ENCODE peak calls at places on chromosomes 16 and 17, in nine cellular contexts. One of them, this sample, is unnamed.
A peak's percentile ranks its signal among the peaks of the same experiment; 100 is the strongest.

GRCh38 chr17:26773189-26774188 is 520.4 kb upstream of the WSB1 start:
- DNase-seq in epithelial cell of proximal tubule: no peak
- DNase-seq in AG04450: no peak
- DNase-seq in epithelial cell of esophagus: no peak
- DNase-seq in AG10803: no peak
- DNase-seq in CD8-positive, alpha-beta T cell: no peak
- DNase-seq in breast epithelium: no peak
- DNase-seq in right lobe of liver: peak; percentile 38
- DNase-seq in stomach: no peak
- DNase-seq in this sample: no peak

GRCh38 chr17:82477934-82478333 is 19.4 kb downstream of the NARF start:
- DNase-seq in epithelial cell of proximal tubule: no peak
- DNase-seq in AG04450: no peak
- DNase-seq in epithelial cell of esophagus: no peak
- DNase-seq in AG10803: no peak
- DNase-seq in CD8-positive, alpha-beta T cell: no peak
- DNase-seq in breast epithelium: no peak
- DNase-seq in right lobe of liver: no peak
- DNase-seq in stomach: no peak
- DNase-seq in this sample: no peak

GRCh38 chr17:10196936-10197335 is 1.5 kb downstream of the GAS7 start:
- DNase-seq in epithelial cell of proximal tubule: no peak
- DNase-seq in AG04450: no peak
- DNase-seq in epithelial cell of esophagus: no peak
- DNase-seq in AG10803: no peak
- DNase-seq in CD8-positive, alpha-beta T cell: no peak
- DNase-seq in breast epithelium: no peak
- DNase-seq in right lobe of liver: no peak
- DNase-seq in stomach: no peak
- DNase-seq in this sample: peak; percentile 8

GRCh38 chr17:21105081-21105480 is 21.7 kb upstream of the DHRS7B start:
- DNase-seq in epithelial cell of proximal tubule: no peak
- DNase-seq in AG04450: no peak
- DNase-seq in epithelial cell of esophagus: no peak
- DNase-seq in AG10803: no peak
- DNase-seq in CD8-positive, alpha-beta T cell: no peak
- DNase-seq in breast epithelium: no peak
- DNase-seq in right lobe of liver: no peak
- DNase-seq in stomach: no peak
- DNase-seq in this sample: no peak

GRCh38 chr16:89489731-89490385 is 503 bp downstream of the ANKRD11 start:
- DNase-seq in epithelial cell of proximal tubule: no peak
- DNase-seq in AG04450: no peak
- DNase-seq in epithelial cell of esophagus: no peak
- DNase-seq in AG10803: no peak
- DNase-seq in CD8-positive, alpha-beta T cell: no peak
- DNase-seq in breast epithelium: no peak
- DNase-seq in right lobe of liver: no peak
- DNase-seq in stomach: no peak
- DNase-seq in this sample: no peak

GRCh38 chr16:19777061-19777460 is 59.0 kb downstream of the IQCK start:
- DNase-seq in epithelial cell of proximal tubule: no peak
- DNase-seq in AG04450: no peak
- DNase-seq in epithelial cell of esophagus: no peak
- DNase-seq in AG10803: no peak
- DNase-seq in CD8-positive, alpha-beta T cell: no peak
- DNase-seq in breast epithelium: no peak
- DNase-seq in right lobe of liver: no peak
- DNase-seq in stomach: no peak
- DNase-seq in this sample: no peak

GRCh38 chr17:63640038-63640437 is 17.8 kb downstream of the MAP3K3 start:
- DNase-seq in epithelial cell of proximal tubule: no peak
- DNase-seq in AG04450: no peak
- DNase-seq in epithelial cell of esophagus: no peak
- DNase-seq in AG10803: no peak
- DNase-seq in CD8-positive, alpha-beta T cell: no peak
- DNase-seq in breast epithelium: no peak
- DNase-seq in right lobe of liver: no peak
- DNase-seq in stomach: no peak
- DNase-seq in this sample: no peak

GRCh38 chr16:2874584-2875362 is 8.2 kb upstream of the FLYWCH2 start:
- DNase-seq in epithelial cell of proximal tubule: no peak
- DNase-seq in AG04450: no peak
- DNase-seq in epithelial cell of esophagus: peak; percentile 78
- DNase-seq in AG10803: peak; percentile 72
- DNase-seq in CD8-positive, alpha-beta T cell: peak; percentile 56
- DNase-seq in breast epithelium: peak; percentile 75
- DNase-seq in right lobe of liver: peak; percentile 84
- DNase-seq in stomach: peak; percentile 83
- DNase-seq in this sample: peak; percentile 56

GRCh38 chr17:10003705-10004104 is 98.6 kb upstream of the RCVRN start:
- DNase-seq in epithelial cell of proximal tubule: no peak
- DNase-seq in AG04450: no peak
- DNase-seq in epithelial cell of esophagus: no peak
- DNase-seq in AG10803: no peak
- DNase-seq in CD8-positive, alpha-beta T cell: no peak
- DNase-seq in breast epithelium: no peak
- DNase-seq in right lobe of liver: no peak
- DNase-seq in stomach: no peak
- DNase-seq in this sample: no peak

GRCh38 chr17:72357764-72358365 is 237.0 kb downstream of the SOX9 start:
- DNase-seq in epithelial cell of proximal tubule: no peak
- DNase-seq in AG04450: no peak
- DNase-seq in epithelial cell of esophagus: peak; percentile 49
- DNase-seq in AG10803: no peak
- DNase-seq in CD8-positive, alpha-beta T cell: no peak
- DNase-seq in breast epithelium: no peak
- DNase-seq in right lobe of liver: no peak
- DNase-seq in stomach: no peak
- DNase-seq in this sample: no peak

GRCh38 chr16:74896389-74897370 is 88.2 kb downstream of the WDR59 start:
- DNase-seq in epithelial cell of proximal tubule: peak; percentile 32
- DNase-seq in AG04450: no peak
- DNase-seq in epithelial cell of esophagus: peak; percentile 87
- DNase-seq in AG10803: peak; percentile 58
- DNase-seq in CD8-positive, alpha-beta T cell: no peak
- DNase-seq in breast epithelium: no peak
- DNase-seq in right lobe of liver: no peak
- DNase-seq in stomach: no peak
- DNase-seq in this sample: peak; percentile 74

GRCh38 chr17:17972952-17973254 is 241 bp downstream of the DRC3 start:
- DNase-seq in epithelial cell of proximal tubule: no peak
- DNase-seq in AG04450: no peak
- DNase-seq in epithelial cell of esophagus: no peak
- DNase-seq in AG10803: no peak
- DNase-seq in CD8-positive, alpha-beta T cell: no peak
- DNase-seq in breast epithelium: no peak
- DNase-seq in right lobe of liver: no peak
- DNase-seq in stomach: no peak
- DNase-seq in this sample: no peak

GRCh38 chr16:63050391-63050790 is 1014.2 kb upstream of the CDH8 start:
- DNase-seq in epithelial cell of proximal tubule: no peak
- DNase-seq in AG04450: no peak
- DNase-seq in epithelial cell of esophagus: no peak
- DNase-seq in AG10803: no peak
- DNase-seq in CD8-positive, alpha-beta T cell: no peak
- DNase-seq in breast epithelium: no peak
- DNase-seq in right lobe of liver: no peak
- DNase-seq in stomach: no peak
- DNase-seq in this sample: no peak

GRCh38 chr17:30130121-30130520 is 13.5 kb downstream of the NSRP1 start:
- DNase-seq in epithelial cell of proximal tubule: no peak
- DNase-seq in AG04450: no peak
- DNase-seq in epithelial cell of esophagus: no peak
- DNase-seq in AG10803: no peak
- DNase-seq in CD8-positive, alpha-beta T cell: no peak
- DNase-seq in breast epithelium: no peak
- DNase-seq in right lobe of liver: no peak
- DNase-seq in stomach: no peak
- DNase-seq in this sample: no peak

GRCh38 chr17:20092292-20092867 is 83.2 kb downstream of the SPECC1 start:
- DNase-seq in epithelial cell of proximal tubule: no peak
- DNase-seq in AG04450: no peak
- DNase-seq in epithelial cell of esophagus: peak; percentile 15
- DNase-seq in AG10803: no peak
- DNase-seq in CD8-positive, alpha-beta T cell: no peak
- DNase-seq in breast epithelium: no peak
- DNase-seq in right lobe of liver: no peak
- DNase-seq in stomach: no peak
- DNase-seq in this sample: no peak

GRCh38 chr17:78075545-78075944 is 53.0 kb downstream of the TMC6 start:
- DNase-seq in epithelial cell of proximal tubule: no peak
- DNase-seq in AG04450: no peak
- DNase-seq in epithelial cell of esophagus: no peak
- DNase-seq in AG10803: no peak
- DNase-seq in CD8-positive, alpha-beta T cell: no peak
- DNase-seq in breast epithelium: no peak
- DNase-seq in right lobe of liver: no peak
- DNase-seq in stomach: no peak
- DNase-seq in this sample: no peak

GRCh38 chr17:60154616-60155426 is 5.0 kb downstream of the CA4 start:
- DNase-seq in epithelial cell of proximal tubule: no peak
- DNase-seq in AG04450: no peak
- DNase-seq in epithelial cell of esophagus: peak; percentile 49
- DNase-seq in AG10803: peak; percentile 84
- DNase-seq in CD8-positive, alpha-beta T cell: no peak
- DNase-seq in breast epithelium: no peak
- DNase-seq in right lobe of liver: no peak
- DNase-seq in stomach: peak; percentile 73
- DNase-seq in this sample: peak; percentile 88

GRCh38 chr16:10001258-10001785 is 180.9 kb downstream of the GRIN2A start:
- DNase-seq in epithelial cell of proximal tubule: no peak
- DNase-seq in AG04450: no peak
- DNase-seq in epithelial cell of esophagus: no peak
- DNase-seq in AG10803: no peak
- DNase-seq in CD8-positive, alpha-beta T cell: no peak
- DNase-seq in breast epithelium: no peak
- DNase-seq in right lobe of liver: no peak
- DNase-seq in stomach: no peak
- DNase-seq in this sample: no peak

GRCh38 chr16:49700928-49701685 is 154.8 kb downstream of the ZNF423 start:
- DNase-seq in epithelial cell of proximal tubule: no peak
- DNase-seq in AG04450: no peak
- DNase-seq in epithelial cell of esophagus: no peak
- DNase-seq in AG10803: no peak
- DNase-seq in CD8-positive, alpha-beta T cell: no peak
- DNase-seq in breast epithelium: no peak
- DNase-seq in right lobe of liver: no peak
- DNase-seq in stomach: no peak
- DNase-seq in this sample: no peak

GRCh38 chr16:49706620-49707355 is 149.1 kb downstream of the ZNF423 start:
- DNase-seq in epithelial cell of proximal tubule: no peak
- DNase-seq in AG04450: no peak
- DNase-seq in epithelial cell of esophagus: no peak
- DNase-seq in AG10803: no peak
- DNase-seq in CD8-positive, alpha-beta T cell: no peak
- DNase-seq in breast epithelium: no peak
- DNase-seq in right lobe of liver: no peak
- DNase-seq in stomach: no peak
- DNase-seq in this sample: no peak

GRCh38 chr16:49701867-49702494 is 153.9 kb downstream of the ZNF423 start:
- DNase-seq in epithelial cell of proximal tubule: no peak
- DNase-seq in AG04450: no peak
- DNase-seq in epithelial cell of esophagus: no peak
- DNase-seq in AG10803: peak; percentile 6
- DNase-seq in CD8-positive, alpha-beta T cell: no peak
- DNase-seq in breast epithelium: peak; percentile 25
- DNase-seq in right lobe of liver: no peak
- DNase-seq in stomach: no peak
- DNase-seq in this sample: peak; percentile 59

GRCh38 chr16:49703494-49703893 is 152.4 kb downstream of the ZNF423 start:
- DNase-seq in epithelial cell of proximal tubule: no peak
- DNase-seq in AG04450: no peak
- DNase-seq in epithelial cell of esophagus: no peak
- DNase-seq in AG10803: no peak
- DNase-seq in CD8-positive, alpha-beta T cell: no peak
- DNase-seq in breast epithelium: no peak
- DNase-seq in right lobe of liver: no peak
- DNase-seq in stomach: no peak
- DNase-seq in this sample: no peak

GRCh38 chr16:49704586-49705155 is 151.2 kb downstream of the ZNF423 start:
- DNase-seq in epithelial cell of proximal tubule: no peak
- DNase-seq in AG04450: no peak
- DNase-seq in epithelial cell of esophagus: no peak
- DNase-seq in AG10803: no peak
- DNase-seq in CD8-positive, alpha-beta T cell: no peak
- DNase-seq in breast epithelium: no peak
- DNase-seq in right lobe of liver: no peak
- DNase-seq in stomach: no peak
- DNase-seq in this sample: no peak
- TF ChIP-seq CTCF in epithelial cell of proximal tubule: peak; percentile 27
- TF ChIP-seq CTCF in AG04450: no peak
- TF ChIP-seq CTCF in epithelial cell of esophagus: no peak
- TF ChIP-seq CTCF in AG10803: no peak
- TF ChIP-seq CTCF in CD8-positive, alpha-beta T cell: no peak
- TF ChIP-seq CTCF in breast epithelium: no peak
- TF ChIP-seq CTCF in right lobe of liver: no peak
- TF ChIP-seq CTCF in stomach: no peak
- TF ChIP-seq CTCF in this sample: no peak

DNA sequence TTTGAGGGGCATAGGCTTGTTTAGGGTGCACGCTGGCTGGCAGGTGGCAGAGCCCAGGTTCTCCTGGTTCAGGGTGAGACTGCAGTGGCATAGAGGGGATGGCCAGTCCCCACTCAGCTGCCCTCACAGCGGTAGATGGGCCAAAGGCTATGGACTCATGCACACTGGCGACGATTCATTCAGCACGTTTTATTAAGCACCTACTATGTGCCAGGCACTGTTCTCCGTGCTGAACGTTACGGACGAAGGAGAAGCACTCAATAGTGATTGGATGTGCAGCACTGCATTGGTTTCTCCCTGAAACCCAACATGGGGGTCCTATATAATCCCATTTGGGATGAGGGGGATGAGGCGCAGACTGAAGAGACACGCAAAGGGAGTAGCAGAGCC is 8.6 kb downstream of the GLIS2 start:
- DNase-seq in epithelial cell of proximal tubule: no peak
- DNase-seq in AG04450: no peak
- DNase-seq in epithelial cell of esophagus: no peak
- DNase-seq in AG10803: no peak
- DNase-seq in CD8-positive, alpha-beta T cell: no peak
- DNase-seq in breast epithelium: no peak
- DNase-seq in right lobe of liver: no peak
- DNase-seq in stomach: no peak
- DNase-seq in this sample: no peak
- H3K4me3 ChIP-seq in epithelial cell of proximal tubule: peak overlapping the region; percentile 2
- H3K4me3 ChIP-seq in AG04450: no peak overlapping the region
- H3K4me3 ChIP-seq in epithelial cell of esophagus: no peak overlapping the region
- H3K4me3 ChIP-seq in AG10803: no peak overlapping the region
- H3K4me3 ChIP-seq in CD8-positive, alpha-beta T cell: no peak overlapping the region
- H3K4me3 ChIP-seq in breast epithelium: no peak overlapping the region
- H3K4me3 ChIP-seq in right lobe of liver: no peak overlapping the region
- H3K4me3 ChIP-seq in stomach: peak overlapping the region; percentile 13
- H3K4me3 ChIP-seq in this sample: peak overlapping the region; percentile 15

GRCh38 chr16:79381552-79382042 is 218.9 kb downstream of the MAF start:
- DNase-seq in epithelial cell of proximal tubule: no peak
- DNase-seq in AG04450: no peak
- DNase-seq in epithelial cell of esophagus: no peak
- DNase-seq in AG10803: no peak
- DNase-seq in CD8-positive, alpha-beta T cell: no peak
- DNase-seq in breast epithelium: no peak
- DNase-seq in right lobe of liver: no peak
- DNase-seq in stomach: no peak
- DNase-seq in this sample: no peak
- TF ChIP-seq CTCF in epithelial cell of proximal tubule: no peak
- TF ChIP-seq CTCF in AG04450: no peak
- TF ChIP-seq CTCF in epithelial cell of esophagus: no peak
- TF ChIP-seq CTCF in AG10803: no peak
- TF ChIP-seq CTCF in CD8-positive, alpha-beta T cell: no peak
- TF ChIP-seq CTCF in breast epithelium: no peak
- TF ChIP-seq CTCF in right lobe of liver: no peak
- TF ChIP-seq CTCF in stomach: no peak
- TF ChIP-seq CTCF in this sample: no peak

GRCh38 chr17:31559647-31560501 is 168.4 kb downstream of the RAB11FIP4 start:
- DNase-seq in epithelial cell of proximal tubule: no peak
- DNase-seq in AG04450: no peak
- DNase-seq in epithelial cell of esophagus: no peak
- DNase-seq in AG10803: no peak
- DNase-seq in CD8-positive, alpha-beta T cell: no peak
- DNase-seq in breast epithelium: no peak
- DNase-seq in right lobe of liver: peak; percentile 72
- DNase-seq in stomach: no peak
- DNase-seq in this sample: peak; percentile 48
- H3K4me3 ChIP-seq in epithelial cell of proximal tubule: peak overlapping the region; percentile 75
- H3K4me3 ChIP-seq in AG04450: peak overlapping the region; percentile 69
- H3K4me3 ChIP-seq in epithelial cell of esophagus: peak overlapping the region; percentile 58
- H3K4me3 ChIP-seq in AG10803: peak overlapping the region; percentile 89
- H3K4me3 ChIP-seq in CD8-positive, alpha-beta T cell: peak overlapping the region; percentile 35
- H3K4me3 ChIP-seq in breast epithelium: peak overlapping the region; percentile 62
- H3K4me3 ChIP-seq in right lobe of liver: peak overlapping the region; percentile 77
- H3K4me3 ChIP-seq in stomach: peak overlapping the region; percentile 81
- H3K4me3 ChIP-seq in this sample: peak overlapping the region; percentile 89

This sample was measured in foreskin fibroblast.